ENCODE peak calls at places on chromosomes 16 and 17, in ten cellular contexts. T, J, P, G, X, H, L, C, R and B are unnamed samples.

GRCh38 chr17:75902406-75902805 is 2.3 kb downstream of the MRPL38 start:
- DNase-seq in T (no peak), J (no peak), P (no peak), G (no peak), X (no peak), H (no peak), L (no peak), C (no peak), R (no peak), B (peak)

GRCh38 chr17:47726796-47727703 is 6.0 kb upstream of the TBX21 start:
- DNase-seq in T (peak), J (no peak), P (peak), G (no peak), X (no peak), H (no peak), L (no peak), C (no peak), R (no peak), B (no peak)

GRCh38 chr17:49003557-49004511 is 6.6 kb downstream of the IGF2BP1 start:
- DNase-seq in T (peak), J (no peak), P (peak), G (no peak), X (no peak), H (no peak), L (no peak), C (no peak), R (no peak), B (no peak)

GRCh38 chr17:68600123-68600880 is 865 bp downstream of the FAM20A start:
- DNase-seq in T (peak), J (no peak), P (no peak), G (no peak), X (peak), H (no peak), L (no peak), C (no peak), R (no peak), B (no peak)

GRCh38 chr17:20125724-20126123 is 116.6 kb downstream of the SPECC1 start:
- DNase-seq in T (no peak), J (no peak), P (no peak), G (no peak), X (no peak), H (no peak), L (no peak), C (no peak), R (no peak), B (no peak)

GRCh38 chr17:27879987-27880608 is 13.1 kb downstream of the LYRM9 start:
- DNase-seq in T (peak), J (peak), P (peak), G (no peak), X (peak), H (peak), L (peak), C (peak), R (peak), B (peak)

GRCh38 chr16:74466872-74467271 is 45.6 kb upstream of the CLEC18B start:
- DNase-seq in T (no peak), J (no peak), P (no peak), G (no peak), X (no peak), H (no peak), L (no peak), C (no peak), R (no peak), B (no peak)

GRCh38 chr16:61890346-61890745 is 145.9 kb downstream of the CDH8 start:
- DNase-seq in T (no peak), J (no peak), P (no peak), G (no peak), X (no peak), H (no peak), L (no peak), C (no peak), R (no peak), B (no peak)

GRCh38 chr17:34413443-34414076 is 50.5 kb upstream of the CCL1 start:
- DNase-seq in T (peak), J (no peak), P (no peak), G (no peak), X (no peak), H (no peak), L (no peak), C (no peak), R (no peak), B (no peak)

GRCh38 chr17:81417049-81417878 is 22.0 kb downstream of the BAHCC1 start:
- DNase-seq in T (no peak), J (peak), P (no peak), G (peak), X (no peak), H (no peak), L (no peak), C (no peak), R (peak), B (no peak)

GRCh38 chr16:50844840-50845239 is 103.0 kb downstream of the CYLD start:
- DNase-seq in T (no peak), J (no peak), P (no peak), G (no peak), X (no peak), H (no peak), L (no peak), C (no peak), R (no peak), B (no peak)

GRCh38 chr17:70882504-70882903 is 713.2 kb downstream of the KCNJ2 start:
- DNase-seq in T (peak), J (no peak), P (no peak), G (no peak), X (no peak), H (no peak), L (no peak), C (no peak), R (no peak), B (no peak)

GRCh38 chr17:79849953-79850352 is 10.7 kb upstream of the CBX4 start:
- DNase-seq in T (peak), J (no peak), P (no peak), G (no peak), X (no peak), H (no peak), L (no peak), C (no peak), R (no peak), B (no peak)